ENCODE peak calls at places on chromosome 21, in four cellular contexts. B is GM12878, J is WTC11, G is K562. L is an unnamed sample.

GRCh38 chr21:43782741-43783700 is 6.4 kb upstream of the RRP1 start:
- DNase-seq in G (no peak), J (no peak), B (no peak), L (peak)

GRCh38 chr21:46409641-46410406 is 48.9 kb upstream of the DIP2A start:
- DNase-seq in B (no peak), J (no peak), G (no peak), L (no peak)

GRCh38 chr21:17585875-17586450 is 26.7 kb downstream of the BTG3 start:
- DNase-seq in J (no peak), B (no peak), G (peak), L (peak)

GRCh38 chr21:43206231-43207042 is 37.6 kb downstream of the CRYAA start:
- DNase-seq in J (peak), B (no peak), G (no peak), L (no peak)

GRCh38 chr21:46052703-46053651 is 44.9 kb upstream of the COL6A2 start:
- DNase-seq in G (no peak), J (no peak), B (no peak), L (no peak)

GRCh38 chr21:44295646-44296045 is 4.2 kb upstream of the PFKL start:
- DNase-seq in J (no peak), G (no peak), B (no peak), L (no peak)

GRCh38 chr21:16071082-16071481 is 341.3 kb downstream of the USP25 start:
- DNase-seq in B (no peak), J (no peak), G (no peak), L (no peak)

GRCh38 chr21:46322351-46323226 is 1.1 kb downstream of the C21orf58 start:
- DNase-seq in G (no peak), J (no peak), B (no peak), L (no peak)

GRCh38 chr21:22342855-22343254 is 1344.6 kb downstream of the NCAM2 start:
- DNase-seq in J (no peak), B (no peak), G (no peak), L (no peak)

GRCh38 chr21:36784942-36785341 is 86.0 kb downstream of the SIM2 start:
- DNase-seq in B (no peak), J (no peak), G (no peak), L (no peak)

GRCh38 chr21:44067011-44067839 is 40.0 kb upstream of the PWP2 start:
- DNase-seq in B (no peak), G (no peak), J (no peak), L (peak)

GRCh38 chr21:44057055-44057454 is 44.9 kb downstream of the TRAPPC10 start:
- DNase-seq in B (no peak), G (no peak), J (no peak), L (no peak)

GRCh38 chr21:46188226-46189212 is 4.3 kb upstream of the SPATC1L start:
- DNase-seq in B (no peak), J (no peak), G (peak), L (peak)

GRCh38 chr21:45502006-45502345 is 40.3 kb downstream of the SLC19A1 start:
- DNase-seq in B (no peak), J (no peak), G (no peak), L (no peak)

GRCh38 chr21:45572231-45572630 is 30.0 kb upstream of the SLC19A1 start:
- DNase-seq in G (no peak), B (no peak), J (no peak), L (no peak)

GRCh38 chr21:45192332-45192731 is 95.4 kb downstream of the POFUT2 start:
- DNase-seq in B (no peak), G (no peak), J (no peak), L (no peak)

GRCh38 chr21:39673163-39673562 is 60.4 kb downstream of the B3GALT5 start:
- DNase-seq in G (no peak), J (no peak), B (no peak), L (no peak)

GRCh38 chr21:45615145-45615711 is 28.3 kb upstream of the PCBP3 start:
- DNase-seq in G (peak), B (peak), J (no peak), L (peak)

GRCh38 chr21:14675774-14676530 is 129.8 kb upstream of the SAMSN1 start:
- DNase-seq in G (no peak), B (peak), J (no peak), L (no peak)

GRCh38 chr21:14739590-14739989 is 193.5 kb upstream of the SAMSN1 start:
- DNase-seq in B (no peak), J (no peak), G (no peak), L (no peak)

GRCh38 chr21:45213392-45213791 is 74.3 kb downstream of the POFUT2 start:
- DNase-seq in B (no peak), J (no peak), G (no peak), L (no peak)

GRCh38 chr21:45954271-45954670 is 27.3 kb upstream of the COL6A1 start:
- DNase-seq in J (no peak), G (no peak), B (no peak), L (no peak)

GRCh38 chr21:45522986-45523385 is 19.3 kb downstream of the SLC19A1 start:
- DNase-seq in G (no peak), J (no peak), B (no peak), L (no peak)

GRCh38 chr21:16794944-16795343 is 717.9 kb upstream of the CXADR start:
- DNase-seq in B (no peak), G (no peak), J (no peak), L (peak)

GRCh38 chr21:28799926-28800325 is 192.8 kb downstream of the LTN1 start:
- DNase-seq in G (no peak), J (no peak), B (no peak), L (no peak)

GRCh38 chr21:36350282-36350910 is 30.4 kb downstream of the MORC3 start:
- DNase-seq in J (no peak), G (no peak), B (no peak), L (no peak)

GRCh38 chr21:30014883-30015282 is 75.1 kb upstream of the GRIK1 start:
- DNase-seq in B (no peak), G (no peak), J (no peak), L (no peak)

GRCh38 chr21:45870851-45871615 is 110.5 kb upstream of the COL6A1 start:
- DNase-seq in J (no peak), G (no peak), B (no peak), L (no peak)

GRCh38 chr21:39587376-39587775 is 25.4 kb upstream of the B3GALT5 start:
- DNase-seq in J (no peak), G (no peak), B (no peak), L (no peak)

GRCh38 chr21:26089730-26090129 is 80.8 kb downstream of the APP start:
- DNase-seq in B (no peak), J (no peak), G (no peak), L (no peak)

GRCh38 chr21:45266518-45267389 is 20.9 kb downstream of the POFUT2 start:
- DNase-seq in G (no peak), J (no peak), B (no peak), L (no peak)

GRCh38 chr21:44920694-44921604 is at the start of gene ITGB2:
- DNase-seq in B (no peak), J (no peak), G (no peak), L (no peak)

GRCh38 chr21:26212220-26212619 is 41.6 kb upstream of the APP start:
- DNase-seq in G (no peak), J (peak), B (no peak), L (no peak)

GRCh38 chr21:27371065-27371464 is 404.2 kb upstream of the ADAMTS5 start:
- DNase-seq in J (no peak), B (no peak), G (no peak), L (no peak)
- TF ChIP-seq ETV6 in J (no peak), B (no peak), G (no peak), L (no peak)

GRCh38 chr21:34846601-34847112 is 177.9 kb downstream of the CLIC6 start:
- DNase-seq in J (no peak), G (no peak), B (no peak), L (no peak)
- TF ChIP-seq SP1 in J (no peak), G (no peak), B (no peak), L (no peak)

GRCh38 chr21:38440746-38441145 is 57.5 kb downstream of the ERG start:
- DNase-seq in B (no peak), J (no peak), G (no peak), L (peak)
- TF ChIP-seq ETV6 in B (no peak), J (no peak), G (no peak), L (no peak)

DNA sequence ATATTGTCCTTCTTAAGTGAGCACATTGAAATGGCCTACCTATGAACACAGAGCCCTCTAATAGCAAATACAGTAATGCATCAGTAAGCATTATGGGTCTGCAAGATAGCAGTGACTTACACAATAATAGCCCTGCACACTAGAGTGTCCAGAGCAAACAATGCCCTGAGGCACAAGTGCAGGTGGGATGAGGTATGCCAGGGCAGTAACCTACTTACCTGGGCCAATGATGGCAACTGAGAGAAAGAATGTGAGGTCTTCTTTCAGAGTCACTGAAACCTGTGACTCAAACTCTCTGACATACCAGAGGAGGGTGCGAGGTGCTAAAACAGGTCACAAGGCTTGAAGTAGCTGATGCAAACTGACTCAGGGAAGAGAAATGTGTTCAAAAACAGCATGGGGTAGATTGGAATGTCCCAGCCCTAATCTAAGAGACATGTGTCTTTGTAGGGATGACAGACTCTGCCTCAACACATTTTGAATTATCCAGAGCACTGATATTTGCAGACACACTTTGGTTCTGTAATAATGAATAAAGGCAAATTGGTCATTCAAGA is 168.5 kb upstream of the RUNX1 start:
- DNase-seq in B (no peak), J (no peak), G (no peak), L (peak)
- TF ChIP-seq SP1 in B (no peak), J (no peak), G (no peak), L (no peak)

DNA sequence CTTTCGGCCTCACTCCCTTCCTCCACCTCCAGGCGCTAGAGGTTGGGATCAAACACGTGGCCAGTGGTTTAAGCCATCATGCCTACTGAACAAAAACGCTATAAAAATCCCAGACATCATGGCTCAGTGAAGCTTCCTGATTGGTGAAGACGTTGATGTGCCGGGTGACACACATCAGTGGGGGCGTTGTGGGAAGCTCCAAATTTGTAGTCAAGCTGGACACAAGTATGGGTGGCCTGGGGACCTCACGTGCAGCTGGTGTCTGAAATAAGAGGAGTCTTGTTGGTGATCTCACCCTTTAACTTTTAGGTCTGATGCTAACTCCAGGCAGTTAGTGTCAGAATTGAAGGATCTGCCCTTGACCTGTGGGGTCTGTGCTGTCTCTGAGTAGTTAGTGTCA is 6.7 kb downstream of the CFAP298 start:
- DNase-seq in G (no peak), J (no peak), B (no peak), L (no peak)
- TF ChIP-seq ETV6 in G (no peak), J (no peak), B (no peak), L (no peak)

GRCh38 chr21:24514081-24514733 is 1093.1 kb downstream of the MRPL39 start:
- DNase-seq in G (no peak), J (no peak), B (no peak), L (no peak)
- TF ChIP-seq SP1 in G (no peak), J (no peak), B (no peak), L (no peak)

GRCh38 chr21:33115586-33116541 is 45.9 kb downstream of the OLIG1 start:
- DNase-seq in B (no peak), J (no peak), G (no peak), L (no peak)
- TF ChIP-seq ETV6 in B (no peak), J (no peak), G (no peak), L (no peak)

GRCh38 chr21:35254006-35254751 is 205.1 kb upstream of the RUNX1 start:
- DNase-seq in J (no peak), B (no peak), G (no peak), L (no peak)
- TF ChIP-seq SP1 in J (no peak), B (no peak), G (no peak), L (no peak)

DNA sequence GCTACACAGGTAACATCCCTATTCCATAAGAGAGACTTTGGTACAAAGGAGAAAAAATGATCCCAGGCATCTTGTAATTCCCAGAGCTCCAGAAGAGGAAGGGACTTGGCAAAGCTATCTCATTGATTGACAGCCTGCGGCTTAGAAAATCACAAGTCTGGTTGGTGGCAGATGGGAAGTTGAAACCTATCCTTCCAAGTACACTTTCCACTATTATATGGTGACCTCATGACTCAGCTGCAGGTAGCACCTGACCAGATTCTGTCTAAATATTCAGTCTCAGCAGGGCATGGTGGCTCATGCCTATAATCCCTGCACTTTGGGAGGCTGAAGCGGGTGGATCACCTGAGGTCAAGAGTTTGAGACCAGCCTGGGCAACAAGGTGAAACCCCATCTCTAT is 89.9 kb downstream of the TIAM1 start:
- DNase-seq in J (no peak), B (no peak), G (no peak), L (no peak)
- TF ChIP-seq ETV6 in J (no peak), B (no peak), G (no peak), L (no peak)

GRCh38 chr21:42027085-42027803 is 17.1 kb upstream of the ZBTB21 start:
- DNase-seq in B (no peak), J (no peak), G (no peak), L (no peak)
- TF ChIP-seq SP1 in B (no peak), J (no peak), G (no peak), L (no peak)